ENCODE peak calls at places on chromosome 13, in six cellular contexts. R is stomach; L is effector memory CD8-positive, alpha-beta T cell; S is nucleus accumbens; T is amygdala; H is kidney tubule cell. D is an unnamed sample.

GRCh38 chr13:30510811-30511371 is 45.2 kb upstream of the HMGB1 start:
- DNase-seq in R (no peak), L (no peak), S (no peak), T (no peak), H (no peak), D (no peak)

GRCh38 chr13:96214804-96215445 is 125.0 kb downstream of the HS6ST3 start:
- DNase-seq in R (no peak), L (no peak), S (no peak), T (no peak), H (peak; percentile 70), D (no peak)

GRCh38 chr13:46124531-46124966 is 19.7 kb upstream of the CPB2 start:
- DNase-seq in R (no peak), L (no peak), S (no peak), T (no peak), H (no peak), D (no peak)

GRCh38 chr13:112651306-112651705 is 38.5 kb upstream of the ATP11A start:
- DNase-seq in R (no peak), L (no peak), S (no peak), T (no peak), H (no peak), D (no peak)

GRCh38 chr13:51797664-51798488 is 6.1 kb downstream of the DHRS12 start:
- DNase-seq in R (peak; percentile 74), L (peak; percentile 55), S (no peak), T (no peak), H (peak; percentile 90), D (no peak)

GRCh38 chr13:24683833-24684599 is 3.8 kb downstream of the ATP12A start:
- DNase-seq in R (peak; percentile 63), L (peak; percentile 8), S (no peak), T (no peak), H (peak; percentile 38), D (peak; percentile 28)

GRCh38 chr13:106104281-106104901 is 431.1 kb downstream of the EFNB2 start:
- DNase-seq in R (no peak), L (no peak), S (no peak), T (no peak), H (peak; percentile 94), D (no peak)

GRCh38 chr13:82905071-82905470 is 977.2 kb downstream of the SLITRK1 start:
- DNase-seq in R (no peak), L (no peak), S (no peak), T (no peak), H (no peak), D (no peak)

GRCh38 chr13:77740931-77741586 is 43.6 kb downstream of the SLAIN1 start:
- DNase-seq in R (no peak), L (peak; percentile 5), S (peak; percentile 67), T (no peak), H (no peak), D (peak; percentile 54)

GRCh38 chr13:93080587-93080986 is 146.0 kb upstream of the GPC6 start:
- DNase-seq in R (no peak), L (no peak), S (no peak), T (no peak), H (peak; percentile 27), D (no peak)

GRCh38 chr13:34340534-34340933 is 522.6 kb downstream of the RFC3 start:
- DNase-seq in R (peak; percentile 36), L (no peak), S (no peak), T (no peak), H (peak; percentile 77), D (no peak)

GRCh38 chr13:110875243-110875642 is 39.6 kb downstream of the ANKRD10 start:
- DNase-seq in R (no peak), L (no peak), S (no peak), T (no peak), H (no peak), D (no peak)

GRCh38 chr13:99033814-99034213 is 56.0 kb upstream of the DOCK9 start:
- DNase-seq in R (no peak), L (no peak), S (no peak), T (no peak), H (peak; percentile 64), D (no peak)

GRCh38 chr13:23547000-23547590 is 23.1 kb upstream of the TNFRSF19 start:
- DNase-seq in R (no peak), L (no peak), S (no peak), T (no peak), H (peak; percentile 14), D (no peak)

GRCh38 chr13:34863360-34864135 is 78.5 kb upstream of the NBEA start:
- DNase-seq in R (no peak), L (no peak), S (no peak), T (no peak), H (peak; percentile 95), D (no peak)

GRCh38 chr13:99977912-99978780 is 3.4 kb upstream of the ZIC2 start:
- DNase-seq in R (no peak), L (no peak), S (no peak), T (no peak), H (no peak), D (no peak)

GRCh38 chr13:25819856-25820530 is 231.8 kb downstream of the SHISA2 start:
- DNase-seq in R (no peak), L (no peak), S (no peak), T (no peak), H (no peak), D (no peak)

GRCh38 chr13:61142506-61142905 is 273.1 kb downstream of the PCDH20 start:
- DNase-seq in R (no peak), L (no peak), S (no peak), T (no peak), H (peak; percentile 27), D (no peak)

GRCh38 chr13:23915308-23915707 is 18.0 kb upstream of the C1QTNF9B start:
- DNase-seq in R (no peak), L (no peak), S (no peak), T (no peak), H (peak; percentile 24), D (no peak)

GRCh38 chr13:100363351-100363750 is 225.2 kb downstream of the GGACT start:
- DNase-seq in R (no peak), L (no peak), S (no peak), T (no peak), H (peak; percentile 7), D (no peak)

GRCh38 chr13:37706041-37706440 is 107.5 kb upstream of the POSTN start:
- DNase-seq in R (no peak), L (no peak), S (no peak), T (no peak), H (no peak), D (no peak)

GRCh38 chr13:97194473-97194872 is 27.7 kb upstream of the MBNL2 start:
- DNase-seq in R (no peak), L (no peak), S (no peak), T (no peak), H (peak; percentile 89), D (no peak)

GRCh38 chr13:73880365-73880764 is 253.8 kb downstream of the KLF12 start:
- DNase-seq in R (no peak), L (no peak), S (no peak), T (no peak), H (peak; percentile 43), D (no peak)